ENCODE peak calls at places on chromosomes 1 and 21, in six cellular contexts. J is HepG2, I is K562, T is GM12878, W is GM12891, M is H1. R is an unnamed sample.

GRCh38 chr1:201719812-201720521 is 109.0 kb upstream of the IPO9 start:
- DNase-seq in M (no peak), I (no peak), J (no peak), T (no peak), W (no peak), R (no peak)

GRCh38 chr1:155174334-155175280 is 958 bp downstream of the TRIM46 start:
- DNase-seq in J (no peak), W (peak), M (no peak), T (no peak), I (no peak), R (no peak)

GRCh38 chr1:22861764-22862440 is 110.8 kb downstream of the LACTBL1 start:
- DNase-seq in T (no peak), W (no peak), I (peak), J (no peak), M (no peak), R (no peak)

GRCh38 chr1:177996957-177997356 is 27.1 kb upstream of the SEC16B start:
- DNase-seq in W (no peak), M (no peak), J (no peak), I (no peak), T (no peak), R (no peak)

GRCh38 chr1:119676571-119677206 is 28.6 kb upstream of the ZNF697 start:
- DNase-seq in M (no peak), J (no peak), T (no peak), I (no peak), W (no peak), R (no peak)

GRCh38 chr1:61935516-61935915 is 193.2 kb downstream of the PATJ start:
- DNase-seq in T (no peak), M (no peak), I (no peak), J (no peak), W (no peak), R (no peak)

GRCh38 chr1:84253891-84254290 is 47.6 kb upstream of the SAMD13 start:
- DNase-seq in T (no peak), I (no peak), M (no peak), J (peak), W (no peak), R (no peak)

GRCh38 chr1:161801955-161802354 is 35.8 kb downstream of the ATF6 start:
- DNase-seq in T (no peak), J (no peak), W (no peak), M (no peak), I (no peak), R (no peak)

GRCh38 chr1:33348676-33349080 is 27.8 kb upstream of the A3GALT2 start:
- DNase-seq in J (no peak), M (no peak), W (no peak), I (no peak), T (no peak), R (no peak)

GRCh38 chr1:8373547-8374270 is 55.8 kb downstream of the SLC45A1 start:
- DNase-seq in T (no peak), J (no peak), W (no peak), I (no peak), M (no peak), R (no peak)

GRCh38 chr1:183454377-183454776 is 17.9 kb upstream of the SMG7 start:
- DNase-seq in T (no peak), I (no peak), M (no peak), W (no peak), J (no peak), R (no peak)

GRCh38 chr1:246805135-246805716 is 81.0 kb downstream of the SCCPDH start:
- DNase-seq in T (no peak), I (no peak), M (no peak), J (peak), W (no peak), R (no peak)

GRCh38 chr1:157472959-157473358 is 79.4 kb downstream of the FCRL5 start:
- DNase-seq in M (no peak), T (no peak), J (no peak), W (no peak), I (no peak), R (no peak)

GRCh38 chr1:234582626-234583354 is 27.2 kb downstream of the IRF2BP2 start:
- DNase-seq in T (no peak), J (no peak), I (no peak), M (no peak), W (no peak), R (no peak)

GRCh38 chr1:1213153-1213918 is 617 bp downstream of the TNFRSF4 start:
- DNase-seq in I (no peak), W (no peak), T (no peak), J (no peak), M (no peak), R (no peak)

GRCh38 chr1:224498574-224499170 is 64.1 kb upstream of the WDR26 start:
- DNase-seq in J (no peak), M (peak), W (no peak), T (no peak), I (no peak), R (no peak)

GRCh38 chr1:101285922-101286568 is 49.2 kb downstream of the S1PR1 start:
- DNase-seq in W (no peak), T (no peak), I (no peak), M (no peak), J (no peak), R (no peak)

GRCh38 chr1:72435025-72435424 is 152.7 kb upstream of the NEGR1 start:
- DNase-seq in I (no peak), W (no peak), J (no peak), M (no peak), T (no peak), R (no peak)

GRCh38 chr1:17136936-17137335 is 17.7 kb upstream of the PADI2 start:
- DNase-seq in I (no peak), J (no peak), M (no peak), W (no peak), T (no peak), R (no peak)

GRCh38 chr1:5373281-5373680 is 618.9 kb downstream of the NPHP4 start:
- DNase-seq in I (no peak), J (no peak), T (no peak), W (no peak), M (no peak), R (no peak)

GRCh38 chr1:241679404-241679803 is 27.3 kb downstream of the WDR64 start:
- DNase-seq in M (no peak), J (no peak), I (no peak), W (no peak), T (no peak), R (no peak)

GRCh38 chr1:220313576-220313975 is 41.3 kb upstream of the RAB3GAP2 start:
- DNase-seq in J (no peak), M (no peak), I (no peak), W (no peak), T (no peak), R (no peak)

GRCh38 chr1:96845464-96845863 is 123.9 kb downstream of the PTBP2 start:
- DNase-seq in W (peak), T (no peak), I (peak), M (peak), J (peak), R (peak)

GRCh38 chr21:41170442-41170841 is 2.5 kb downstream of the BACE2 start:
- DNase-seq in J (peak), I (peak), M (no peak), W (peak), T (no peak), R (peak)

GRCh38 chr1:25028910-25029599 is 99.0 kb upstream of the RUNX3 start:
- DNase-seq in T (no peak), M (no peak), W (no peak), I (no peak), J (no peak), R (peak)

GRCh38 chr21:44817914-44818635 is at the start of gene SUMO3:
- DNase-seq in W (peak), I (peak), M (no peak), J (peak), T (no peak), R (peak)

GRCh38 chr21:26800001-26800400 is 45.2 kb downstream of the ADAMTS1 start:
- DNase-seq in I (no peak), W (no peak), T (no peak), J (no peak), M (no peak), R (no peak)

GRCh38 chr1:156241311-156241811 is 623 bp upstream of the BGLAP start:
- DNase-seq in W (no peak), T (no peak), J (no peak), M (no peak), I (no peak), R (no peak)

GRCh38 chr1:164515932-164516331 is 43.1 kb upstream of the PBX1 start:
- DNase-seq in J (no peak), T (no peak), M (no peak), W (no peak), I (no peak), R (no peak)

GRCh38 chr1:97849350-97850339 is 71.2 kb downstream of the DPYD start:
- DNase-seq in I (no peak), J (no peak), W (no peak), T (no peak), M (no peak), R (no peak)

GRCh38 chr21:36236052-36236730 is 79.6 kb downstream of the DOP1B start:
- DNase-seq in T (peak), M (no peak), W (no peak), I (no peak), J (no peak), R (no peak)

GRCh38 chr1:71695084-71695483 is 587.3 kb downstream of the NEGR1 start:
- DNase-seq in I (no peak), M (no peak), J (no peak), T (no peak), W (no peak), R (no peak)

GRCh38 chr1:206012086-206012859 is 9.1 kb upstream of the RAB7B start:
- DNase-seq in W (no peak), J (peak), I (peak), M (no peak), T (peak), R (no peak)

GRCh38 chr1:116374340-116375164 is 1.5 kb downstream of the ATP1A1 start:
- DNase-seq in J (peak), T (no peak), M (no peak), W (no peak), I (no peak), R (no peak)

GRCh38 chr1:26978893-26979292 is 14.6 kb upstream of the TRNP1 start:
- DNase-seq in J (no peak), W (no peak), M (no peak), T (no peak), I (no peak), R (no peak)

GRCh38 chr1:157472302-157472701 is 80.0 kb downstream of the FCRL5 start:
- DNase-seq in W (no peak), J (no peak), I (no peak), T (no peak), M (no peak), R (no peak)

GRCh38 chr1:245827306-245827705 is 672.5 kb downstream of the KIF26B start:
- DNase-seq in T (no peak), I (no peak), M (no peak), J (no peak), W (no peak), R (no peak)

GRCh38 chr1:18998016-18998724 is 41.7 kb upstream of the IFFO2 start:
- DNase-seq in I (no peak), J (peak), T (no peak), M (no peak), W (no peak), R (no peak)

GRCh38 chr21:45289655-45290515 is 2.2 kb upstream of the POFUT2 start:
- DNase-seq in J (no peak), W (no peak), T (no peak), I (no peak), M (no peak), R (no peak)

DNA sequence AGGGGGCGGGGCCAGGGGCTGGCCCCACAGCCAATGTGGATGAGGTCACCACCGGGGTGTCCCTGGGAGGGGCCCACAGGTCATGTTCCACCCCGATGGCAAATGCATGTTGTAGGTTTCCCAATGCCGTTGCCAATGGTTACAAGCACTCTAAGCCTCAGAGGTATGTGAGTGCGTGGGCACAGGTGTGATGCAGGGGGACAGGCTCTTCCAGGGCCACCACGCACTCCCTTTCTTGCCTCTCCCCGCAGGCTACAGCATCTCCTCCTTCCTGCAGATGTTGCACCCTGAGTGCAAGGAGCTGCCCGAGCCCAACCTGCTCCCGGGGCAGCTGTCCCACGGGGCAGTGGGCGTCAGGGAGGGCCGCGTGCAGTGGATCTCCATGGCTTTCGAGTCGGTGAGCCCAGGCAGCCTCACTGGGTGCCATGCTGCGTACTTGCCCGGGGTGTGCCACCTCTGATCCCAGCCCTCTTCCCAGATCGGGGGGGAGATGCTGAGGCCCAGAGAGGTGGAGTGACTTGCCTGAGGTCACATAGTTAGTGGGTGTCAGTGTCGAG is 52.4 kb downstream of the DISP3 start:
- DNase-seq in I (no peak), M (no peak), T (no peak), W (no peak), J (no peak), R (no peak)
- TF ChIP-seq TAF1 in I (no peak), M (no peak), T (no peak), W (no peak), J (no peak), R (no peak)

GRCh38 chr1:227542153-227543120 is 20.9 kb upstream of the ZNF678 start:
- DNase-seq in M (peak), W (peak), T (peak), J (peak), I (peak), R (peak)
- TF ChIP-seq POLR2A in M (no peak), W (no peak), T (no peak), J (peak), I (no peak), R (no peak)

GRCh38 chr1:115164484-115164883 is 75.2 kb upstream of the TSPAN2 start:
- DNase-seq in I (no peak), W (no peak), J (no peak), M (no peak), T (no peak), R (no peak)
- TF ChIP-seq TAF1 in I (no peak), W (no peak), J (no peak), M (no peak), T (no peak), R (no peak)

DNA sequence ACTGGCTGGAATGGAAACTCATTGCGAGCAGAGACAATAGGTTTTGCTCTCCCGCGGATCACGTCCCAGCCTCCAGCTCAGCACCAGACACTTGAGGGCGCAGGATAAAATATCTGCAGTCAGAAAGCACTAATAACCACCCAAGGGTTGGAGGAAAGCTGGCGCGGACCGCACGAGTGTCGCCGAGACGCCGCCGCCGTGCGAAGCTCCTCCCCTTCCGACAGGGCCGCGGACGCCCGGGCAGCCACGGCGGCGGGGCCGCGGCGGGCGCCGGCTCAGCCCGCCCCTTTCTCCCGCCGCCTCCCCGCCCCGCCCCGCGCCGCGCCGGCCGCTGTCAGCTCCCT is at the start of gene CMPK1:
- DNase-seq in M (no peak), I (peak), J (peak), T (peak), W (peak), R (peak)
- TF ChIP-seq POLR2A in M (no peak), I (peak), J (peak), T (no peak), W (peak), R (peak)

DNA sequence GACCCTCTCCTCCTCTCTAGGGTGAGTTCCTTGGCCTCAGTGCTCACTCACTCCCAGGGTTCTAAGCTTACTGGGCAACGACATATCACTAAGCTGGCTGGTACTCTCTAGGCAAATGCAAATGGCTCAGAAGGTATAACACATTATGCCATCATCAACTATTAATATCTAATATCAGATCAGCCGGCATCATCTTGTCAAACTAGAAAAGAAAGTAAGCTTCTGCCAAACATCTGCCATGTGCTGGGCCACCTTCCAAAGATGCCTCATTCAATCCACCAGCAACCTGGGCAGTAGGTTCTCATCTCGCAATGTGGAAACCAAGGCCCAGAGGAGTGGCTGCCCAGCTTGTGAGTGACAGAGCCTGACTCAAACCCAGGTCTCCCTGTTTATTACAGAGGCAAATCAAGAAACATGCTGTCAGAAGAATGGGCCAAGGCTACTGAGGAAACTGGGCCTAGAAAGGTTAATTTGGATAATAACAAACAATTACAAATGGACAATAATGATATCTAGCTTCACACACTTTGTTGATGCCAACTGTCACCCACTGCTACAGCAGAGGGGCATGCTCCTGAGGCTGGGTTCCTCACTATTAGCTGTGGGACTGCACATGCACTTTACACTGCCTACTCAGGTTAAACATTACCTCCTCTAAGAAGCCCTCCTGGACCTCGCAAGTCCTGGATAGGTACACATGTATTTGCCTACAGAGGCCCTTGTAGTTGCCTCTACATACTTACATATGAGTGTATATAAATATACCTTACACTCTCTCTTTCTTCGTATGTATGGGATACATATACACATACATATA is 183.3 kb upstream of the JUN start:
- DNase-seq in T (no peak), J (no peak), M (no peak), W (no peak), I (no peak), R (no peak)
- TF ChIP-seq TAF1 in T (no peak), J (no peak), M (no peak), W (no peak), I (no peak), R (no peak)

GRCh38 chr1:94120983-94121382 is at the start of gene ABCA4:
- DNase-seq in W (no peak), I (no peak), M (no peak), J (no peak), T (no peak), R (no peak)
- TF ChIP-seq POLR2A in W (no peak), I (no peak), M (no peak), J (no peak), T (no peak), R (no peak)

GRCh38 chr21:42937960-42938580 is 12.6 kb upstream of the ERVH48-1 start:
- DNase-seq in I (no peak), W (no peak), M (no peak), J (no peak), T (no peak), R (no peak)

GRCh38 chr21:42941696-42942085 is 16.3 kb upstream of the ERVH48-1 start:
- DNase-seq in T (no peak), M (no peak), W (no peak), I (no peak), J (no peak), R (no peak)

GRCh38 chr21:42942244-42942643 is 16.8 kb upstream of the ERVH48-1 start:
- DNase-seq in M (no peak), T (no peak), W (no peak), J (no peak), I (no peak), R (no peak)

GRCh38 chr21:42939581-42940413 is 14.4 kb upstream of the ERVH48-1 start:
- DNase-seq in T (no peak), W (no peak), I (no peak), M (no peak), J (peak), R (no peak)
- TF ChIP-seq TAF1 in T (no peak), W (no peak), I (no peak), M (no peak), J (no peak), R (no peak)

GRCh38 chr1:226870323-226871046 is at the start of gene PSEN2:
- DNase-seq in M (no peak), J (peak), T (no peak), I (peak), W (peak), R (peak)
- TF ChIP-seq POLR2A in M (no peak), J (peak), T (peak), I (peak), W (no peak), R (peak)